ENCODE peak calls at places on chromosome 4, in eight cellular contexts. E, K, G, T, Q, D, X and M are unnamed samples.

GRCh38 chr4:99762728-99763127 is 53.9 kb upstream of the DAPP1 start:
- DNase-seq in G (no peak), E (no peak), K (no peak), Q (no peak), X (no peak), D (no peak), T (no peak), M (no peak)

GRCh38 chr4:82721819-82722423 is 76.7 kb downstream of the SCD5 start:
- DNase-seq in K (no peak), G (no peak), E (no peak), T (no peak), X (no peak), D (peak), Q (no peak), M (no peak)

GRCh38 chr4:4424499-4425115 is 37.7 kb downstream of the NSG1 start:
- DNase-seq in T (no peak), K (no peak), Q (no peak), D (no peak), E (no peak), X (no peak), G (no peak), M (no peak)

GRCh38 chr4:153296424-153296823 is 48.1 kb upstream of the MND1 start:
- DNase-seq in G (no peak), X (no peak), T (no peak), D (no peak), K (no peak), E (no peak), Q (no peak), M (no peak)

GRCh38 chr4:138535316-138535715 is 293.2 kb upstream of the SLC7A11 start:
- DNase-seq in D (no peak), G (no peak), E (no peak), Q (no peak), X (no peak), K (no peak), T (no peak), M (no peak)

GRCh38 chr4:174828845-174829701 is at the start of gene GLRA3:
- DNase-seq in Q (peak), D (no peak), K (no peak), T (no peak), E (no peak), X (peak), G (peak), M (no peak)

GRCh38 chr4:104099141-104099540 is 379.4 kb upstream of the TACR3 start:
- DNase-seq in K (no peak), Q (no peak), D (no peak), T (no peak), G (no peak), X (no peak), E (no peak), M (no peak)

GRCh38 chr4:109801895-109802319 is at the start of gene CFI:
- DNase-seq in K (no peak), E (no peak), Q (no peak), T (no peak), X (peak), G (no peak), D (peak), M (no peak)

GRCh38 chr4:129821963-129822362 is 726.0 kb downstream of the C4orf33 start:
- DNase-seq in D (no peak), E (no peak), T (no peak), G (no peak), Q (no peak), K (no peak), X (no peak), M (no peak)

GRCh38 chr4:105666693-105667092 is 41.8 kb downstream of the INTS12 start:
- DNase-seq in Q (no peak), K (no peak), G (no peak), E (no peak), D (peak), T (no peak), X (peak), M (no peak)

GRCh38 chr4:38242822-38243384 is 282.7 kb downstream of the PTTG2 start:
- DNase-seq in T (no peak), G (no peak), X (no peak), E (no peak), Q (no peak), K (peak), D (peak), M (no peak)

GRCh38 chr4:89242864-89243740 is 64.5 kb downstream of the GPRIN3 start:
- DNase-seq in D (no peak), E (no peak), T (no peak), K (peak), X (no peak), G (no peak), Q (no peak), M (peak)

GRCh38 chr4:99816611-99817309 is at the start of gene DAPP1:
- DNase-seq in T (peak), D (peak), X (no peak), G (peak), Q (peak), E (peak), K (peak), M (peak)

GRCh38 chr4:116357758-116358157 is 727.6 kb downstream of the TRAM1L1 start:
- DNase-seq in T (peak), X (no peak), G (no peak), Q (peak), K (no peak), E (no peak), D (no peak), M (peak)

GRCh38 chr4:25448379-25449109 is 71.5 kb downstream of the ANAPC4 start:
- DNase-seq in X (peak), D (no peak), K (no peak), T (no peak), E (no peak), G (no peak), Q (no peak), M (no peak)

GRCh38 chr4:127055349-127055748 is 577.4 kb upstream of the INTU start:
- DNase-seq in G (no peak), Q (no peak), D (no peak), T (no peak), K (no peak), X (no peak), E (no peak), M (no peak)

GRCh38 chr4:82705881-82706280 is 92.7 kb downstream of the SCD5 start:
- DNase-seq in E (no peak), Q (no peak), G (no peak), K (no peak), X (no peak), D (no peak), T (no peak), M (no peak)

GRCh38 chr4:145278341-145279121 is 98.1 kb upstream of the OTUD4 start:
- DNase-seq in D (no peak), X (no peak), G (no peak), K (no peak), Q (no peak), E (no peak), T (no peak), M (no peak)

GRCh38 chr4:170741856-170742255 is 652.1 kb upstream of the AADAT start:
- DNase-seq in X (no peak), D (no peak), G (no peak), Q (no peak), K (no peak), T (no peak), E (no peak), M (no peak)

GRCh38 chr4:185457136-185457535 is 14.4 kb downstream of the CCDC110 start:
- DNase-seq in X (no peak), K (no peak), Q (no peak), T (no peak), E (no peak), D (peak), G (no peak), M (no peak)

GRCh38 chr4:126708716-126709115 is 924.0 kb upstream of the INTU start:
- DNase-seq in X (no peak), G (no peak), K (no peak), D (no peak), T (no peak), E (no peak), Q (no peak), M (no peak)

GRCh38 chr4:165493359-165493758 is 114.6 kb downstream of the CPE start:
- DNase-seq in D (peak), X (peak), T (no peak), Q (peak), E (peak), K (peak), G (peak), M (peak)

GRCh38 chr4:113476800-113477199 is 284.7 kb downstream of the CAMK2D start:
- DNase-seq in X (no peak), G (no peak), K (no peak), E (no peak), T (no peak), Q (no peak), D (peak), M (no peak)

GRCh38 chr4:80261989-80262600 is 4.4 kb upstream of the FGF5 start:
- DNase-seq in E (no peak), K (no peak), D (no peak), X (no peak), Q (no peak), T (no peak), G (no peak), M (no peak)

GRCh38 chr4:93031431-93032098 is 727.8 kb downstream of the GRID2 start:
- DNase-seq in Q (no peak), E (no peak), D (no peak), X (no peak), T (no peak), G (no peak), K (no peak), M (no peak)

GRCh38 chr4:1576961-1577814 is 106.9 kb downstream of the FAM53A start:
- DNase-seq in G (no peak), T (no peak), X (no peak), E (no peak), Q (peak), D (no peak), K (no peak), M (no peak)

GRCh38 chr4:3353747-3354454 is 61.1 kb downstream of the RGS12 start:
- DNase-seq in E (no peak), D (no peak), X (no peak), G (no peak), Q (no peak), K (no peak), T (no peak), M (no peak)

GRCh38 chr4:72846280-72847111 is 223.0 kb downstream of the COX18 start:
- DNase-seq in K (no peak), Q (no peak), X (no peak), T (no peak), D (peak), E (no peak), G (no peak), M (no peak)